ENCODE peak calls at places on chromosomes 5 and 9, in nine cellular contexts. One of them, this sample, is unnamed.

GRCh38 chr5:3794611-3795010 is 199.0 kb downstream of the IRX1 start:
- DNase-seq in left lobe of liver: no peak
- DNase-seq in endothelial cell: no peak
- DNase-seq in breast epithelium: no peak
- DNase-seq in Panc1: no peak
- DNase-seq in fibroblast of the aortic adventitia: no peak
- DNase-seq in T follicular helper cell: no peak
- DNase-seq in AG09309: no peak
- DNase-seq in anterior cingulate cortex: no peak
- DNase-seq in this sample: no peak

GRCh38 chr5:177539411-177539810 is 15.0 kb downstream of the FAM193B start:
- DNase-seq in left lobe of liver: no peak
- DNase-seq in endothelial cell: no peak
- DNase-seq in breast epithelium: no peak
- DNase-seq in Panc1: no peak
- DNase-seq in fibroblast of the aortic adventitia: peak
- DNase-seq in T follicular helper cell: no peak
- DNase-seq in AG09309: peak
- DNase-seq in anterior cingulate cortex: no peak
- DNase-seq in this sample: no peak

GRCh38 chr9:129567842-129568559 is 52.9 kb downstream of the C9orf50 start:
- DNase-seq in left lobe of liver: peak
- DNase-seq in endothelial cell: no peak
- DNase-seq in breast epithelium: no peak
- DNase-seq in Panc1: no peak
- DNase-seq in fibroblast of the aortic adventitia: peak
- DNase-seq in T follicular helper cell: no peak
- DNase-seq in AG09309: peak
- DNase-seq in anterior cingulate cortex: no peak
- DNase-seq in this sample: no peak

GRCh38 chr9:93453047-93453914 is at the start of gene FAM120AOS:
- DNase-seq in left lobe of liver: peak
- DNase-seq in endothelial cell: peak
- DNase-seq in breast epithelium: peak
- DNase-seq in Panc1: peak
- DNase-seq in fibroblast of the aortic adventitia: peak
- DNase-seq in T follicular helper cell: peak
- DNase-seq in AG09309: peak
- DNase-seq in anterior cingulate cortex: peak
- DNase-seq in this sample: peak

GRCh38 chr9:89077519-89077918 is 86.3 kb downstream of the S1PR3 start:
- DNase-seq in left lobe of liver: no peak
- DNase-seq in endothelial cell: no peak
- DNase-seq in breast epithelium: no peak
- DNase-seq in Panc1: no peak
- DNase-seq in fibroblast of the aortic adventitia: no peak
- DNase-seq in T follicular helper cell: no peak
- DNase-seq in AG09309: no peak
- DNase-seq in anterior cingulate cortex: no peak
- DNase-seq in this sample: no peak

GRCh38 chr5:133581918-133582317 is 30.4 kb downstream of the FSTL4 start:
- DNase-seq in left lobe of liver: peak
- DNase-seq in endothelial cell: no peak
- DNase-seq in breast epithelium: no peak
- DNase-seq in Panc1: no peak
- DNase-seq in fibroblast of the aortic adventitia: no peak
- DNase-seq in T follicular helper cell: no peak
- DNase-seq in AG09309: no peak
- DNase-seq in anterior cingulate cortex: no peak
- DNase-seq in this sample: no peak

GRCh38 chr9:88477300-88477751 is 57.7 kb upstream of the NXNL2 start:
- DNase-seq in left lobe of liver: no peak
- DNase-seq in endothelial cell: no peak
- DNase-seq in breast epithelium: no peak
- DNase-seq in Panc1: no peak
- DNase-seq in fibroblast of the aortic adventitia: peak
- DNase-seq in T follicular helper cell: no peak
- DNase-seq in AG09309: peak
- DNase-seq in anterior cingulate cortex: no peak
- DNase-seq in this sample: no peak

GRCh38 chr9:126081746-126082145 is 244.9 kb upstream of the MVB12B start:
- DNase-seq in left lobe of liver: no peak
- DNase-seq in endothelial cell: no peak
- DNase-seq in breast epithelium: no peak
- DNase-seq in Panc1: no peak
- DNase-seq in fibroblast of the aortic adventitia: no peak
- DNase-seq in T follicular helper cell: no peak
- DNase-seq in AG09309: no peak
- DNase-seq in anterior cingulate cortex: no peak
- DNase-seq in this sample: no peak

GRCh38 chr9:23492126-23493002 is 333.7 kb downstream of the ELAVL2 start:
- DNase-seq in left lobe of liver: no peak
- DNase-seq in endothelial cell: peak
- DNase-seq in breast epithelium: no peak
- DNase-seq in Panc1: peak
- DNase-seq in fibroblast of the aortic adventitia: peak
- DNase-seq in T follicular helper cell: no peak
- DNase-seq in AG09309: no peak
- DNase-seq in anterior cingulate cortex: no peak
- DNase-seq in this sample: no peak

GRCh38 chr5:123044926-123045617 is 8.5 kb upstream of the PPIC start:
- DNase-seq in left lobe of liver: no peak
- DNase-seq in endothelial cell: no peak
- DNase-seq in breast epithelium: no peak
- DNase-seq in Panc1: no peak
- DNase-seq in fibroblast of the aortic adventitia: no peak
- DNase-seq in T follicular helper cell: no peak
- DNase-seq in AG09309: no peak
- DNase-seq in anterior cingulate cortex: no peak
- DNase-seq in this sample: no peak

GRCh38 chr5:23740029-23740428 is 232.6 kb downstream of the PRDM9 start:
- DNase-seq in left lobe of liver: peak
- DNase-seq in endothelial cell: no peak
- DNase-seq in breast epithelium: no peak
- DNase-seq in Panc1: no peak
- DNase-seq in fibroblast of the aortic adventitia: no peak
- DNase-seq in T follicular helper cell: no peak
- DNase-seq in AG09309: no peak
- DNase-seq in anterior cingulate cortex: no peak
- DNase-seq in this sample: no peak

GRCh38 chr5:35171108-35171507 is 59.2 kb downstream of the PRLR start:
- DNase-seq in left lobe of liver: no peak
- DNase-seq in endothelial cell: no peak
- DNase-seq in breast epithelium: no peak
- DNase-seq in Panc1: no peak
- DNase-seq in fibroblast of the aortic adventitia: no peak
- DNase-seq in T follicular helper cell: no peak
- DNase-seq in AG09309: no peak
- DNase-seq in anterior cingulate cortex: no peak
- DNase-seq in this sample: no peak

GRCh38 chr5:67998709-67999251 is 216.8 kb upstream of the PIK3R1 start:
- DNase-seq in left lobe of liver: peak
- DNase-seq in endothelial cell: no peak
- DNase-seq in breast epithelium: peak
- DNase-seq in Panc1: peak
- DNase-seq in fibroblast of the aortic adventitia: peak
- DNase-seq in T follicular helper cell: no peak
- DNase-seq in AG09309: no peak
- DNase-seq in anterior cingulate cortex: no peak
- DNase-seq in this sample: no peak

GRCh38 chr5:141211-141610 is 49.2 kb downstream of the PLEKHG4B start:
- DNase-seq in left lobe of liver: no peak
- DNase-seq in endothelial cell: no peak
- DNase-seq in breast epithelium: no peak
- DNase-seq in Panc1: no peak
- DNase-seq in fibroblast of the aortic adventitia: no peak
- DNase-seq in T follicular helper cell: no peak
- DNase-seq in AG09309: no peak
- DNase-seq in anterior cingulate cortex: no peak
- DNase-seq in this sample: no peak

GRCh38 chr5:14400085-14400484 is 181.5 kb upstream of the OTULINL start:
- DNase-seq in left lobe of liver: no peak
- DNase-seq in endothelial cell: no peak
- DNase-seq in breast epithelium: no peak
- DNase-seq in Panc1: no peak
- DNase-seq in fibroblast of the aortic adventitia: peak
- DNase-seq in T follicular helper cell: no peak
- DNase-seq in AG09309: peak
- DNase-seq in anterior cingulate cortex: no peak
- DNase-seq in this sample: no peak